ENCODE peak calls at places on chromosomes 4 and X, in six cellular contexts. K is GM12878, F is endothelial cell of umbilical vein, B is K562, X is A549, R is HepG2. Q is an unnamed sample.

GRCh38 chr4:106746451-106746850 is 289.7 kb downstream of the DKK2 start:
- DNase-seq in K (no peak), F (peak; percentile 20), B (no peak), X (no peak), R (no peak), Q (peak; percentile 60)

GRCh38 chrX:120692319-120692718 is 62.5 kb upstream of the C1GALT1C1 start:
- DNase-seq in K (no peak), F (no peak), B (no peak), X (no peak), R (no peak), Q (no peak)

GRCh38 chr4:15914291-15914690 is 24.2 kb downstream of the FGFBP1 start:
- DNase-seq in K (no peak), F (no peak), B (no peak), X (no peak), R (no peak), Q (no peak)

GRCh38 chrX:44352739-44353138 is 9.3 kb upstream of the EFHC2 start:
- DNase-seq in K (no peak), F (no peak), B (no peak), X (no peak), R (no peak), Q (no peak)

GRCh38 chr4:139740531-139741041 is 75.0 kb downstream of the MGST2 start:
- DNase-seq in K (no peak), F (peak; percentile 92), B (peak; percentile 28), X (peak; percentile 68), R (peak; percentile 83), Q (peak; percentile 62)

GRCh38 chr4:6730603-6731300 is 14.8 kb downstream of the BLOC1S4 start:
- DNase-seq in K (no peak), F (no peak), B (peak; percentile 98), X (no peak), R (no peak), Q (peak; percentile 47)

GRCh38 chr4:89708903-89709361 is 128.0 kb downstream of the SNCA start:
- DNase-seq in K (no peak), F (peak; percentile 99), B (no peak), X (no peak), R (no peak), Q (no peak)

GRCh38 chr4:38173935-38174334 is 213.7 kb downstream of the PTTG2 start:
- DNase-seq in K (no peak), F (no peak), B (no peak), X (no peak), R (no peak), Q (no peak)

GRCh38 chr4:152458801-152459302 is 77.0 kb downstream of the FBXW7 start:
- DNase-seq in K (peak; percentile 31), F (no peak), B (no peak), X (no peak), R (peak; percentile 10), Q (peak; percentile 54)

GRCh38 chr4:26584725-26585124 is 841 bp downstream of the TBC1D19 start:
- DNase-seq in K (no peak), F (no peak), B (no peak), X (no peak), R (no peak), Q (no peak)

GRCh38 chr4:66923081-66923865 is 622.0 kb downstream of the CENPC start:
- DNase-seq in K (no peak), F (no peak), B (no peak), X (no peak), R (no peak), Q (no peak)

GRCh38 chrX:71604141-71604540 is 14.2 kb downstream of the CXCR3 start:
- DNase-seq in K (no peak), F (no peak), B (no peak), X (no peak), R (no peak), Q (no peak)

GRCh38 chr4:98653890-98654867 is 4.2 kb downstream of the TSPAN5 start:
- DNase-seq in K (no peak), F (peak; percentile 83), B (no peak), X (peak; percentile 21), R (no peak), Q (no peak)

GRCh38 chr4:188346171-188346809 is 207.0 kb downstream of the TRIML1 start:
- DNase-seq in K (no peak), F (no peak), B (no peak), X (no peak), R (no peak), Q (no peak)

GRCh38 chr4:124445071-124445470 is 267.5 kb downstream of the ANKRD50 start:
- DNase-seq in K (no peak), F (no peak), B (no peak), X (no peak), R (no peak), Q (no peak)

GRCh38 chrX:13721819-13722527 is 12.4 kb downstream of the TRAPPC2 start:
- DNase-seq in K (no peak), F (no peak), B (no peak), X (no peak), R (no peak), Q (no peak)

GRCh38 chr4:99856166-99856565 is 38.1 kb downstream of the LAMTOR3 start:
- DNase-seq in K (no peak), F (peak; percentile 13), B (peak; percentile 24), X (no peak), R (no peak), Q (peak; percentile 83)

DNA sequence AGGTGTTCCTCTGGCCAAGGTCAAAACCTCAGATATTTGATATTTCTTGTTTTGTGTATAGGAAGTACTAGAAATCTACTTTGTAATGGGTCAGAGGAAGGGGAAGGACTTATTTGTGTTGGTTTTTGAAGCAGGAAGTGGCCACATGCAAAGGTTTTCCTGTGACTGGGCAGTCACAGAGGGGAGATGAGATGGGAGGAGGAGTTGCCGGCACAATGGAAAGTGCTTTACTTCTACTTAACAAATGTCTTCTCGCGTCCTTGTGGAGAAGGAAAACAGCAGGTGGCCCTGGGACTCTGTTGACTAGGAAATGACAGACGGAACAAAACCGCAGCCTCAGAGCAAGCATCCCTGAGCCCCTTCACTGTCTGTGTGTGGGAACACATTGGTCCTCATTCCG is 46.6 kb downstream of the SHROOM2 start:
- DNase-seq in K (no peak), F (peak; percentile 73), B (no peak), X (no peak), R (no peak), Q (peak; percentile 50)
- TF ChIP-seq MYC in K (no peak), F (no peak), B (no peak), X (no peak), R (no peak), Q (no peak)

GRCh38 chr4:138223191-138223910 is 18.8 kb downstream of the SLC7A11 start:
- DNase-seq in K (no peak), F (peak; percentile 37), B (no peak), X (peak; percentile 53), R (no peak), Q (peak; percentile 28)
- TF ChIP-seq MYC in K (no peak), F (no peak), B (no peak), X (no peak), R (no peak), Q (no peak)

DNA sequence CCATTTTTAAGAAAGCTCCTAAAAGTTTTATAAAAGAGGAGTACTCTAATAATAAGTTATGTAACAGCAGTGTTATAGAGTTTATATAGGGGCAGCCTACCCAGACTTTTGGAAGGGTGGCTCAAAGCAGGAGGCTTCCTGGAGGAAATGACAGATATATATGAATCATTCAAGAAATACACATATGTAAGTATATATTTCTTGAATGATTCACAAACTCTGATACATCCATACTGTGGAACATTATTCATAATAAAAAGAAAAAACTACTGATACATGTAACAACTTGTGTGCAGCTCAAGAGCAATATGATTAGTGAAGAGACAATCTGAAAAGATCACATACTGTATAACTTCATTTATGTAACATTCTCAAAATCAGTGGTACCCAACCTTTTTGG is 166.2 kb downstream of the WDFY3 start:
- DNase-seq in K (no peak), F (peak; percentile 67), B (no peak), X (no peak), R (no peak), Q (no peak)
- TF ChIP-seq MYC in K (no peak), F (no peak), B (no peak), X (no peak), R (no peak), Q (no peak)

GRCh38 chrX:40109288-40110008 is 11.7 kb upstream of the BCOR start:
- DNase-seq in K (no peak), F (peak; percentile 35), B (peak; percentile 83), X (peak; percentile 80), R (peak; percentile 49), Q (peak; percentile 76)
- TF ChIP-seq MYC in K (no peak), F (no peak), B (no peak), X (no peak), R (no peak), Q (no peak)

GRCh38 chr4:44629280-44629866 is 22.1 kb downstream of the YIPF7 start:
- DNase-seq in K (peak; percentile 12), F (peak; percentile 55), B (peak; percentile 55), X (peak; percentile 44), R (peak; percentile 41), Q (peak; percentile 67)
- TF ChIP-seq MYC in K (no peak), F (no peak), B (no peak), X (no peak), R (no peak), Q (no peak)

Q was measured in NB4.